ENCODE peak calls at places on chromosomes 7 and 10, in seven cellular contexts. Q, G, D, I, J, P and X are unnamed samples.

GRCh38 chr7:132773527-132773956 is 197.3 kb upstream of the PLXNA4 start:
- DNase-seq in D (peak; percentile 78), Q (no peak), P (no peak), I (no peak), J (peak; percentile 46), G (peak; percentile 48), X (peak; percentile 57)

GRCh38 chr10:4006848-4007247 is 221.8 kb upstream of the KLF6 start:
- DNase-seq in J (no peak), P (no peak), I (no peak), G (no peak), Q (no peak), D (no peak), X (no peak)

GRCh38 chr7:157423348-157423747 is 86.5 kb downstream of the DNAJB6 start:
- DNase-seq in I (no peak), D (peak; percentile 21), P (no peak), Q (no peak), G (no peak), J (no peak), X (no peak)

GRCh38 chr10:99422697-99423096 is 7.7 kb downstream of the GOT1 start:
- DNase-seq in D (no peak), Q (no peak), G (no peak), J (no peak), P (no peak), I (no peak), X (no peak)

GRCh38 chr7:19713676-19714075 is 4.8 kb upstream of the POLR1F start:
- DNase-seq in J (no peak), Q (peak; percentile 12), D (peak; percentile 46), I (peak; percentile 52), G (peak; percentile 49), P (no peak), X (peak; percentile 61)

GRCh38 chr10:12785338-12785934 is 216.1 kb downstream of the CCDC3 start:
- DNase-seq in P (no peak), D (no peak), Q (no peak), J (no peak), I (no peak), G (peak; percentile 77), X (no peak)

GRCh38 chr7:55476071-55476803 is 96.1 kb downstream of the VOPP1 start:
- DNase-seq in G (no peak), P (peak; percentile 61), J (peak; percentile 76), D (peak; percentile 44), I (no peak), Q (no peak), X (peak; percentile 53)

GRCh38 chr7:35596061-35596460 is 98.9 kb downstream of the HERPUD2 start:
- DNase-seq in D (peak; percentile 51), G (peak; percentile 2), J (peak; percentile 53), P (no peak), Q (no peak), I (no peak), X (peak; percentile 94)

GRCh38 chr10:12978885-12979284 is 22.6 kb downstream of the CCDC3 start:
- DNase-seq in D (no peak), G (peak; percentile 34), P (no peak), Q (no peak), I (no peak), J (no peak), X (no peak)

GRCh38 chr7:154241988-154242387 is 189.8 kb downstream of the DPP6 start:
- DNase-seq in D (no peak), Q (no peak), I (no peak), P (no peak), G (no peak), J (no peak), X (no peak)

GRCh38 chr7:38855867-38856266 is 53.1 kb downstream of the VPS41 start:
- DNase-seq in Q (no peak), G (peak; percentile 43), P (no peak), D (no peak), J (no peak), I (no peak), X (no peak)

GRCh38 chr7:43933902-43934560 is 7.8 kb downstream of the UBE2D4 start:
- DNase-seq in D (no peak), Q (no peak), P (no peak), I (no peak), G (peak; percentile 48), J (no peak), X (no peak)

GRCh38 chr7:151448261-151449252 is 8.6 kb upstream of the CRYGN start:
- DNase-seq in J (peak; percentile 85), D (peak; percentile 60), Q (peak; percentile 34), G (peak; percentile 51), P (peak; percentile 88), I (peak; percentile 84), X (peak; percentile 47)

GRCh38 chr10:3783721-3784432 is 1.1 kb downstream of the KLF6 start:
- DNase-seq in Q (peak; percentile 57), D (peak; percentile 67), I (peak; percentile 76), G (peak; percentile 39), P (peak; percentile 79), J (no peak), X (peak; percentile 68)

GRCh38 chr7:86911703-86912102 is 147.8 kb downstream of the ELAPOR2 start:
- DNase-seq in D (peak; percentile 20), G (peak; percentile 2), P (no peak), J (no peak), I (no peak), Q (no peak), X (peak; percentile 11)

GRCh38 chr10:8962249-8962648 is 907.8 kb downstream of the GATA3 start:
- DNase-seq in Q (no peak), G (peak; percentile 90), I (no peak), D (no peak), J (no peak), P (no peak), X (no peak)

GRCh38 chr7:90320801-90321494 is at the start of gene FAM237B:
- DNase-seq in Q (no peak), G (peak; percentile 47), P (no peak), D (peak; percentile 35), I (no peak), J (peak; percentile 50), X (peak; percentile 6)

GRCh38 chr10:101843032-101843991 is at the start of gene KCNIP2:
- DNase-seq in I (peak; percentile 76), P (peak; percentile 33), Q (peak; percentile 21), G (no peak), J (no peak), D (no peak), X (no peak)

GRCh38 chr7:78018541-78019456 is 220.2 kb downstream of the PHTF2 start:
- DNase-seq in G (no peak), D (peak; percentile 31), I (no peak), J (peak; percentile 71), Q (peak; percentile 25), P (no peak), X (peak; percentile 68)

GRCh38 chr7:103656221-103656620 is 210.2 kb upstream of the SLC26A5 start:
- DNase-seq in Q (no peak), D (no peak), G (no peak), P (no peak), J (no peak), I (no peak), X (no peak)

GRCh38 chr10:97869091-97870042 is 19.7 kb downstream of the GOLGA7B start:
- DNase-seq in I (peak; percentile 90), D (peak; percentile 78), J (peak; percentile 95), G (peak; percentile 90), P (peak; percentile 89), Q (peak; percentile 51), X (peak; percentile 82)

GRCh38 chr10:50637003-50637579 is 13.3 kb upstream of the SGMS1 start:
- DNase-seq in I (no peak), Q (no peak), D (peak; percentile 38), G (peak; percentile 19), J (peak; percentile 16), P (no peak), X (peak; percentile 7)